ENCODE peak calls at places on chromosomes 1 and 21, in nine cellular contexts. One of them, this sample, is unnamed.

GRCh38 chr21:43731891-43732711 is 13.2 kb downstream of the PDXK start:
- DNase-seq in psoas muscle: peak
- DNase-seq in PC-9: no peak
- DNase-seq in uterus: no peak
- DNase-seq in ovary: peak
- DNase-seq in NB4: no peak
- DNase-seq in WTC11: no peak
- DNase-seq in tibial artery: no peak
- DNase-seq in neural crest cell: no peak
- DNase-seq in this sample: no peak

GRCh38 chr1:77978293-77978968 is 441 bp downstream of the FUBP1 start:
- DNase-seq in psoas muscle: no peak
- DNase-seq in PC-9: peak
- DNase-seq in uterus: peak
- DNase-seq in ovary: peak
- DNase-seq in NB4: peak
- DNase-seq in WTC11: peak
- DNase-seq in tibial artery: peak
- DNase-seq in neural crest cell: peak
- DNase-seq in this sample: peak

GRCh38 chr1:30146448-30146847 is 576.9 kb downstream of the MATN1 start:
- DNase-seq in psoas muscle: no peak
- DNase-seq in PC-9: no peak
- DNase-seq in uterus: no peak
- DNase-seq in ovary: no peak
- DNase-seq in NB4: no peak
- DNase-seq in WTC11: no peak
- DNase-seq in tibial artery: no peak
- DNase-seq in neural crest cell: no peak
- DNase-seq in this sample: no peak

GRCh38 chr1:52455686-52456085 is 51.3 kb downstream of the PRPF38A start:
- DNase-seq in psoas muscle: no peak
- DNase-seq in PC-9: no peak
- DNase-seq in uterus: no peak
- DNase-seq in ovary: no peak
- DNase-seq in NB4: no peak
- DNase-seq in WTC11: no peak
- DNase-seq in tibial artery: no peak
- DNase-seq in neural crest cell: no peak
- DNase-seq in this sample: no peak

GRCh38 chr1:203692565-203693470 is 66.2 kb downstream of the ATP2B4 start:
- DNase-seq in psoas muscle: peak
- DNase-seq in PC-9: peak
- DNase-seq in uterus: peak
- DNase-seq in ovary: peak
- DNase-seq in NB4: no peak
- DNase-seq in WTC11: no peak
- DNase-seq in tibial artery: peak
- DNase-seq in neural crest cell: no peak
- DNase-seq in this sample: peak

GRCh38 chr21:44706026-44706705 is 5.2 kb downstream of the TSPEAR start:
- DNase-seq in psoas muscle: no peak
- DNase-seq in PC-9: no peak
- DNase-seq in uterus: peak
- DNase-seq in ovary: no peak
- DNase-seq in NB4: no peak
- DNase-seq in WTC11: no peak
- DNase-seq in tibial artery: peak
- DNase-seq in neural crest cell: no peak
- DNase-seq in this sample: no peak

GRCh38 chr21:42081138-42081537 is 10.0 kb downstream of the UMODL1 start:
- DNase-seq in psoas muscle: no peak
- DNase-seq in PC-9: no peak
- DNase-seq in uterus: no peak
- DNase-seq in ovary: no peak
- DNase-seq in NB4: peak
- DNase-seq in WTC11: no peak
- DNase-seq in tibial artery: no peak
- DNase-seq in neural crest cell: no peak
- DNase-seq in this sample: peak

GRCh38 chr1:84271452-84272273 is 29.8 kb upstream of the SAMD13 start:
- DNase-seq in psoas muscle: no peak
- DNase-seq in PC-9: peak
- DNase-seq in uterus: no peak
- DNase-seq in ovary: no peak
- DNase-seq in NB4: peak
- DNase-seq in WTC11: no peak
- DNase-seq in tibial artery: no peak
- DNase-seq in neural crest cell: no peak
- DNase-seq in this sample: peak

GRCh38 chr1:116825735-116826438 is 71.7 kb downstream of the CD2 start:
- DNase-seq in psoas muscle: no peak
- DNase-seq in PC-9: no peak
- DNase-seq in uterus: no peak
- DNase-seq in ovary: no peak
- DNase-seq in NB4: no peak
- DNase-seq in WTC11: no peak
- DNase-seq in tibial artery: no peak
- DNase-seq in neural crest cell: no peak
- DNase-seq in this sample: peak

GRCh38 chr1:115828101-115829022 is 12.6 kb downstream of the NHLH2 start:
- DNase-seq in psoas muscle: peak
- DNase-seq in PC-9: no peak
- DNase-seq in uterus: peak
- DNase-seq in ovary: peak
- DNase-seq in NB4: peak
- DNase-seq in WTC11: peak
- DNase-seq in tibial artery: no peak
- DNase-seq in neural crest cell: peak
- DNase-seq in this sample: peak

GRCh38 chr1:22662318-22662717 is 9.3 kb downstream of the C1QB start:
- DNase-seq in psoas muscle: no peak
- DNase-seq in PC-9: no peak
- DNase-seq in uterus: no peak
- DNase-seq in ovary: no peak
- DNase-seq in NB4: peak
- DNase-seq in WTC11: peak
- DNase-seq in tibial artery: no peak
- DNase-seq in neural crest cell: no peak
- DNase-seq in this sample: no peak

DNA sequence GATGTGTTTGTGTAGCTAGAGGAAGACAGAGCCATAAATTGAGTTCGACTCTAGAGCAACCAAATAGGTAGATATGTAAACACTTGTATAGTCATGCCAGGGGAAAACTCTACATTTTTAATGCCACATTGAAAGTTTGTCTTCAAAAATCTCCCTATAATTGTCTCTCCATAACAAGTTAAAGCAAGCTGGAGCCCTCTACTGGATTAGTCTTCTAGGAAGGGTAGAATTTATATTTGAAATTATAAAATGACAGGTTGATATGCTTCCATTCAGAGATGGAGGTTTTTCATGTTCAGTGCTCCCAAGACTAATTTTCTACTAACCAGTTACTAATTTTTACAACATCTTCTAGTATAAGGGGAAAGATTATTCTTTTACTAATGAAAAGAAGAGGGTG is 13.1 kb upstream of the COL24A1 start:
- DNase-seq in psoas muscle: no peak
- DNase-seq in PC-9: no peak
- DNase-seq in uterus: no peak
- DNase-seq in ovary: no peak
- DNase-seq in NB4: no peak
- DNase-seq in WTC11: no peak
- DNase-seq in tibial artery: no peak
- DNase-seq in neural crest cell: no peak
- DNase-seq in this sample: no peak
- TF ChIP-seq CTCF in psoas muscle: peak
- TF ChIP-seq CTCF in PC-9: peak
- TF ChIP-seq CTCF in uterus: no peak
- TF ChIP-seq CTCF in ovary: no peak
- TF ChIP-seq CTCF in NB4: no peak
- TF ChIP-seq CTCF in WTC11: no peak
- TF ChIP-seq CTCF in tibial artery: no peak
- TF ChIP-seq CTCF in neural crest cell: no peak
- TF ChIP-seq CTCF in this sample: peak

DNA sequence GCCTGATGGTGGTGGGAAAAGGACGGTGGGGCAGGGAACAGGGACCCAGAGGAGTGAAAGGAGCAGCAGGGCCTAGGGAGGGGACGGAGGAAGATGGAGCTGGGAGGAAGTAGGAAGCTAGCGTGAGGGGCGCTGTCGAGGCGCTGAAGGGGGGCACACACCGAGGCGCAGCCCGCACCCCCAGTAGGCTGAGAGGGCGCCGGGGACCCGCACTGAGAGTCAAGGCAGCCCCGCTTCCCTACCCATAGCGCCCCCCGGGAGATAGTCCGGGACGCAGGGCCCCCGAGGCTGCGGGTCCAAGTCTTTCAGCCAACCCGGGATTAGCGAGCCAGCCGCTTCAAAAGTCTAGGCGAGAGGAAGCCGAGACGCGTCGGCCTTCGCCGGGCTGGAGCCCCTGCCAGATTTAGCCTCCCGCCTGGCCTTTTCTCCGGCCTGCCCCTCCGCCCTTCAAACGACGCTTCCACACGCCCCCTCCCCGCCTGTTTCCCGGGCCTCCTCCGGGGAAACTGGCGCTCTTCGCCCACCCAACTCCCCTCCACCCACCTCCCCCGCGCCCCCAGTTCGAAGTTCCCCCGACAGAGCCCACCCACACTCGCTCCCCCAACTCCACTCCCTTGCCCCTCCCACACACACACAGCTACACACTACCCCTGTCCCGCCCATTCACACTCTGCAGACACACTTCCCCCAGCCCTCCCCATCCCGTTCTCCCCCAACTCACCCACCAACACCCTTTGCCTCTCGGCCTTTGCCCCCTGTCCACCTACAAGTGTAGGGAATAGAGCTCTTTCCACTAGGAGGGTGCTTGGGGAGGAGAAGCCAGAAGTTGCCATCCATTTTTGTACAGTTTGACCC is 7.8 kb upstream of the PROX1 start:
- DNase-seq in psoas muscle: no peak
- DNase-seq in PC-9: no peak
- DNase-seq in uterus: no peak
- DNase-seq in ovary: no peak
- DNase-seq in NB4: no peak
- DNase-seq in WTC11: peak
- DNase-seq in tibial artery: no peak
- DNase-seq in neural crest cell: peak
- DNase-seq in this sample: no peak
- TF ChIP-seq CTCF in psoas muscle: no peak
- TF ChIP-seq CTCF in PC-9: no peak
- TF ChIP-seq CTCF in uterus: no peak
- TF ChIP-seq CTCF in ovary: no peak
- TF ChIP-seq CTCF in NB4: no peak
- TF ChIP-seq CTCF in WTC11: no peak
- TF ChIP-seq CTCF in tibial artery: no peak
- TF ChIP-seq CTCF in neural crest cell: no peak
- TF ChIP-seq CTCF in this sample: peak

DNA sequence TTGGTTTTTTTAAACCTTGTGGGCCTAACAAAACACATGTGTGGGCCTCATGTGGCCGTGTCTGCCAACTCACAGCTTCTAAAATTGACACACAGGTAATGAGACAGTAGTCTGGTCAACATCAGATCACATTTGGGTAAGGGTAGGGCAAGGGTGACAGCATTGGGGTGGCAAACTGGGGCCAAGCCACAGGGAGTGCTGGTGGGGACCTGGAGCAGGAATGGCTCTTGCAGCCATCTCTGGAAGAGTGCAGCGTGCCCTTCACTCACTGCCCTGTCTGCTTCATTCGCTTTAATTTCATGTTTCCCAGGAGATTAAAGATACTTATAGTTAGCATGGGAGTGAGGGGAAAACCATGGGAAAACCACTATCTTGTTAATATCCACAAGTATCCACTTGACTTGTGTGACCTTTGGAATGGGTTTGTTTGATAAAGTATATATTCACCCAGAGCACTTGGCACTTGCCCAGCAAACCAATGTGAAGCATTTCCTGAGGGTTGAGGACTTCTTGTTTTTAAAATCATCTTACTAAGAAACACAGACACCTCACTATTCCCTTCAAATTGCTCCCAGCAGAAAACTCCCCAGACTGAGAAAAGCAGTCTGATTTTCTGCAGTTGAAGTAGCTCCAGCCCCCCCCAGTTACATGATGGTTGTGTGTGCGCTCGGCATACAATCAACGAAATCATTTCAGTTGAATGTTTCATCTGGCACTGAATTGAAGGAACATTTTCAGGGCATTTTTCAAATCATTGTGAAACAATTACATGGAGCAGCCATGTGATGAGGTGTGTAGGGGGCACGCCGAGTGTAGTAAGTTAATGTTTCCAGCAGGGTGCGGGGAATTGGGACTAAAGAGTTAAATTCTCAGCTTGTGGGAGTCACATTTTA is 175.7 kb downstream of the VPS13D start:
- DNase-seq in psoas muscle: no peak
- DNase-seq in PC-9: no peak
- DNase-seq in uterus: peak
- DNase-seq in ovary: no peak
- DNase-seq in NB4: peak
- DNase-seq in WTC11: no peak
- DNase-seq in tibial artery: peak
- DNase-seq in neural crest cell: no peak
- DNase-seq in this sample: peak
- TF ChIP-seq CTCF in psoas muscle: no peak
- TF ChIP-seq CTCF in PC-9: no peak
- TF ChIP-seq CTCF in uterus: no peak
- TF ChIP-seq CTCF in ovary: no peak
- TF ChIP-seq CTCF in NB4: no peak
- TF ChIP-seq CTCF in WTC11: no peak
- TF ChIP-seq CTCF in tibial artery: peak
- TF ChIP-seq CTCF in neural crest cell: peak
- TF ChIP-seq CTCF in this sample: no peak

GRCh38 chr1:53470584-53470983 is 11.4 kb downstream of the DMRTB1 start:
- DNase-seq in psoas muscle: no peak
- DNase-seq in PC-9: no peak
- DNase-seq in uterus: no peak
- DNase-seq in ovary: no peak
- DNase-seq in NB4: no peak
- DNase-seq in WTC11: no peak
- DNase-seq in tibial artery: no peak
- DNase-seq in neural crest cell: no peak
- DNase-seq in this sample: no peak

GRCh38 chr1:53475661-53476060 is 16.5 kb downstream of the DMRTB1 start:
- DNase-seq in psoas muscle: no peak
- DNase-seq in PC-9: no peak
- DNase-seq in uterus: no peak
- DNase-seq in ovary: no peak
- DNase-seq in NB4: no peak
- DNase-seq in WTC11: no peak
- DNase-seq in tibial artery: peak
- DNase-seq in neural crest cell: no peak
- DNase-seq in this sample: no peak

GRCh38 chr1:53476579-53476978 is 17.4 kb downstream of the DMRTB1 start:
- DNase-seq in psoas muscle: no peak
- DNase-seq in PC-9: no peak
- DNase-seq in uterus: no peak
- DNase-seq in ovary: no peak
- DNase-seq in NB4: no peak
- DNase-seq in WTC11: no peak
- DNase-seq in tibial artery: peak
- DNase-seq in neural crest cell: no peak
- DNase-seq in this sample: no peak

GRCh38 chr1:53471000-53471399 is 11.8 kb downstream of the DMRTB1 start:
- DNase-seq in psoas muscle: no peak
- DNase-seq in PC-9: no peak
- DNase-seq in uterus: no peak
- DNase-seq in ovary: no peak
- DNase-seq in NB4: no peak
- DNase-seq in WTC11: no peak
- DNase-seq in tibial artery: no peak
- DNase-seq in neural crest cell: no peak
- DNase-seq in this sample: no peak

GRCh38 chr1:53473463-53473862 is 14.3 kb downstream of the DMRTB1 start:
- DNase-seq in psoas muscle: no peak
- DNase-seq in PC-9: no peak
- DNase-seq in uterus: no peak
- DNase-seq in ovary: no peak
- DNase-seq in NB4: no peak
- DNase-seq in WTC11: no peak
- DNase-seq in tibial artery: no peak
- DNase-seq in neural crest cell: no peak
- DNase-seq in this sample: no peak
- TF ChIP-seq CTCF in psoas muscle: no peak
- TF ChIP-seq CTCF in PC-9: peak
- TF ChIP-seq CTCF in uterus: no peak
- TF ChIP-seq CTCF in ovary: no peak
- TF ChIP-seq CTCF in NB4: peak
- TF ChIP-seq CTCF in WTC11: no peak
- TF ChIP-seq CTCF in tibial artery: no peak
- TF ChIP-seq CTCF in neural crest cell: peak
- TF ChIP-seq CTCF in this sample: peak

This sample was measured in hepatocyte.